ENCODE peak calls at places on chromosomes 5 and 9, in nine cellular contexts. S is GM10248; Q is AG08396; Y is cerebellar cortex; K is foreskin melanocyte; H is T follicular helper cell; X is Calu3; G is stimulated activated CD8-positive, alpha-beta memory T cell treated with anti-CD3 and anti-CD28 coated beads, Interleukin-4, amount 100 ng/mL, for 1 hour; U is OCI-M1. L is an unnamed sample.
A peak's percentile ranks its signal among the peaks of the same experiment; 100 is the strongest.

GRCh38 chr9:3342159-3342777 is 183.5 kb downstream of the RFX3 start:
- DNase-seq in X (no peak), S (no peak), H (no peak), U (no peak), Q (no peak), K (peak; percentile 24), Y (no peak), G (no peak), L (no peak)

GRCh38 chr9:33434317-33435105 is 12.9 kb downstream of the AQP3 start:
- DNase-seq in Q (no peak), K (no peak), H (no peak), Y (no peak), U (no peak), X (no peak), S (no peak), G (no peak), L (no peak)

GRCh38 chr5:109529520-109529919 is 119.7 kb upstream of the PJA2 start:
- DNase-seq in S (no peak), X (no peak), H (no peak), Q (peak; percentile 12), U (peak; percentile 7), K (no peak), Y (no peak), G (no peak), L (no peak)

GRCh38 chr5:56003179-56003578 is 8.4 kb upstream of the IL6ST start:
- DNase-seq in X (peak; percentile 64), H (no peak), K (no peak), Q (peak; percentile 32), Y (no peak), U (no peak), G (no peak), S (no peak), L (no peak)

GRCh38 chr9:137407590-137408300 is 15.2 kb downstream of the EXD3 start:
- DNase-seq in U (no peak), X (no peak), S (no peak), G (no peak), Y (peak; percentile 22), K (no peak), H (no peak), Q (no peak), L (peak; percentile 45)

GRCh38 chr9:81022177-81022576 is 667.2 kb downstream of the TLE1 start:
- DNase-seq in S (no peak), G (no peak), K (no peak), X (no peak), U (no peak), Y (no peak), H (no peak), Q (peak; percentile 3), L (no peak)

GRCh38 chr5:117455236-117456233 is 880.9 kb upstream of the SEMA6A start:
- DNase-seq in Q (no peak), H (no peak), K (no peak), X (peak; percentile 86), S (no peak), U (peak; percentile 0), G (no peak), Y (no peak), L (no peak)

GRCh38 chr9:124384210-124384609 is 31.0 kb downstream of the PSMB7 start:
- DNase-seq in U (no peak), G (no peak), Q (no peak), S (no peak), X (no peak), Y (no peak), K (no peak), H (no peak), L (no peak)

L was measured in G401.